ENCODE peak calls at places on chromosomes 5 and 9, in nine cellular contexts. E, J, V, U, F, P, M, D and O are unnamed samples.

GRCh38 chr9:114303977-114304376 is 18.9 kb upstream of the ORM1 start:
- DNase-seq in E (no peak), J (peak), V (no peak), U (no peak), F (peak), P (no peak), M (no peak), D (peak), O (no peak)

GRCh38 chr5:9265391-9266287 is 280.2 kb downstream of the SEMA5A start:
- DNase-seq in E (peak), J (no peak), V (peak), U (peak), F (no peak), P (no peak), M (no peak), D (no peak), O (peak)

GRCh38 chr5:74546796-74547195 is 93.7 kb downstream of the ENC1 start:
- DNase-seq in E (no peak), J (no peak), V (no peak), U (peak), F (no peak), P (no peak), M (no peak), D (no peak), O (no peak)

GRCh38 chr9:131254107-131254491 is 22.2 kb downstream of the FAM78A start:
- DNase-seq in E (no peak), J (no peak), V (peak), U (no peak), F (no peak), P (no peak), M (no peak), D (no peak), O (no peak)

GRCh38 chr9:125844611-125845010 is 97.4 kb downstream of the PBX3 start:
- DNase-seq in E (no peak), J (no peak), V (no peak), U (no peak), F (no peak), P (no peak), M (no peak), D (no peak), O (no peak)

GRCh38 chr5:9108156-9108555 is 437.7 kb downstream of the SEMA5A start:
- DNase-seq in E (no peak), J (no peak), V (no peak), U (peak), F (no peak), P (no peak), M (no peak), D (no peak), O (no peak)

GRCh38 chr5:6544561-6544935 is 88.3 kb downstream of the NSUN2 start:
- DNase-seq in E (no peak), J (peak), V (no peak), U (no peak), F (no peak), P (no peak), M (no peak), D (peak), O (no peak)

GRCh38 chr9:34590376-34591090 is 1.0 kb upstream of the CNTFR start:
- DNase-seq in E (no peak), J (no peak), V (no peak), U (no peak), F (no peak), P (no peak), M (peak), D (peak), O (peak)

GRCh38 chr5:58934629-58935097 is 351.8 kb downstream of the RAB3C start:
- DNase-seq in E (no peak), J (no peak), V (no peak), U (no peak), F (no peak), P (no peak), M (no peak), D (no peak), O (no peak)

GRCh38 chr9:14813336-14814020 is 90.9 kb upstream of the CER1 start:
- DNase-seq in E (no peak), J (no peak), V (no peak), U (no peak), F (no peak), P (no peak), M (no peak), D (no peak), O (no peak)

GRCh38 chr9:109088221-109088620 is 31.5 kb downstream of the TMEM245 start:
- DNase-seq in E (peak), J (no peak), V (no peak), U (peak), F (no peak), P (no peak), M (no peak), D (no peak), O (no peak)

GRCh38 chr9:29475471-29475870 is 1902.2 kb upstream of the C9orf72 start:
- DNase-seq in E (no peak), J (no peak), V (no peak), U (no peak), F (no peak), P (no peak), M (no peak), D (no peak), O (no peak)

GRCh38 chr9:18743976-18744375 is 270.0 kb downstream of the ADAMTSL1 start:
- DNase-seq in E (no peak), J (no peak), V (no peak), U (peak), F (no peak), P (no peak), M (no peak), D (no peak), O (no peak)

GRCh38 chr5:84306617-84307016 is 78.1 kb downstream of the EDIL3 start:
- DNase-seq in E (no peak), J (no peak), V (no peak), U (peak), F (no peak), P (no peak), M (no peak), D (no peak), O (no peak)

GRCh38 chr9:78666818-78667429 is 370.0 kb downstream of the PSAT1 start:
- DNase-seq in E (no peak), J (no peak), V (no peak), U (peak), F (no peak), P (no peak), M (no peak), D (no peak), O (no peak)

GRCh38 chr5:1643651-1644392 is 120.1 kb upstream of the LPCAT1 start:
- DNase-seq in E (no peak), J (no peak), V (peak), U (no peak), F (no peak), P (no peak), M (no peak), D (no peak), O (no peak)

GRCh38 chr5:78537821-78538220 is 110.8 kb downstream of the LHFPL2 start:
- DNase-seq in E (no peak), J (no peak), V (no peak), U (peak), F (no peak), P (no peak), M (no peak), D (peak), O (no peak)

GRCh38 chr9:69476016-69476415 is 151.0 kb downstream of the ENTREP1 start:
- DNase-seq in E (no peak), J (no peak), V (no peak), U (no peak), F (no peak), P (no peak), M (no peak), D (no peak), O (no peak)

GRCh38 chr9:128043467-128043868 is 23.7 kb downstream of the NAIF1 start:
- DNase-seq in E (no peak), J (no peak), V (no peak), U (no peak), F (no peak), P (no peak), M (no peak), D (no peak), O (no peak)

GRCh38 chr5:113109344-113109743 is 132.7 kb downstream of the DCP2 start:
- DNase-seq in E (no peak), J (no peak), V (no peak), U (no peak), F (no peak), P (no peak), M (no peak), D (no peak), O (no peak)

GRCh38 chr5:65796917-65797316 is 74.9 kb downstream of the NLN start:
- DNase-seq in E (no peak), J (no peak), V (no peak), U (no peak), F (no peak), P (no peak), M (no peak), D (no peak), O (no peak)

GRCh38 chr5:102958481-102959011 is 161.4 kb downstream of the GIN1 start:
- DNase-seq in E (no peak), J (no peak), V (no peak), U (peak), F (no peak), P (no peak), M (no peak), D (no peak), O (no peak)

GRCh38 chr5:180618830-180619562 is 27.7 kb upstream of the SCGB3A1 start:
- DNase-seq in E (no peak), J (no peak), V (no peak), U (peak), F (no peak), P (no peak), M (no peak), D (no peak), O (no peak)

GRCh38 chr5:157324237-157324636 is 58.3 kb downstream of the CYFIP2 start:
- DNase-seq in E (peak), J (no peak), V (no peak), U (no peak), F (no peak), P (no peak), M (no peak), D (no peak), O (no peak)

GRCh38 chr5:34007116-34007674 is 655 bp downstream of the AMACR start:
- DNase-seq in E (no peak), J (no peak), V (no peak), U (no peak), F (peak), P (no peak), M (no peak), D (no peak), O (peak)

GRCh38 chr5:97182571-97183099 is 412 bp downstream of the RIOK2 start:
- DNase-seq in E (no peak), J (no peak), V (no peak), U (peak), F (no peak), P (no peak), M (no peak), D (no peak), O (no peak)

GRCh38 chr5:97181856-97182545 is 1.0 kb downstream of the RIOK2 start:
- DNase-seq in E (no peak), J (no peak), V (no peak), U (peak), F (no peak), P (no peak), M (no peak), D (no peak), O (no peak)

GRCh38 chr5:97183930-97184213 is 825 bp upstream of the RIOK2 start:
- DNase-seq in E (no peak), J (no peak), V (no peak), U (no peak), F (no peak), P (no peak), M (no peak), D (no peak), O (no peak)

GRCh38 chr5:97183100-97183929 is at the start of gene RIOK2:
- DNase-seq in E (peak), J (peak), V (peak), U (peak), F (peak), P (peak), M (peak), D (peak), O (peak)
- TF ChIP-seq POLR2A in E (peak), J (no peak), V (peak), U (peak), F (peak), P (peak), M (peak), D (no peak), O (peak)

DNA sequence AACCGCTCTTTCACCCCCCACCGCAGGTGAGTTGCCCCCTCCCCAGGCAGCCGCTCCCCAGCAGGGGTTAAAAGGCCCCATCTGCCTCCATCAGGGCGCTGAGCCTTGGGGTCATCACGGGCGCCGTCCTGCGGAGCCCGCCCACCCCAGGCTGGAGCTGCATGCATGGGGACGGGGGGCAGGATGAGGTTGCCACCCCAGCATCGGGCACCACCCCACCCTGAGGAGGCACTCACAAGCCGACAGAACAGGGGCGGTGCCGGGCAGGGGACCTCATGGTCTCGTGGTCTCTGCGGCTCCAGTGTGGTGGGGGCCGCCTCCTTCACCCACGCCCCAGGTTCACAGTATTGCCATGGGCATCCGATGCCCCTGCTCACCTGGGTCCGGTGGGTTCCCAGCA is 16.5 kb downstream of the PTGES start:
- DNase-seq in E (no peak), J (no peak), V (no peak), U (no peak), F (no peak), P (no peak), M (no peak), D (no peak), O (no peak)
- TF ChIP-seq POLR2A in E (no peak), J (no peak), V (no peak), U (no peak), F (no peak), P (no peak), M (no peak), D (no peak), O (no peak)

GRCh38 chr9:1938675-1939170 is 76.4 kb upstream of the SMARCA2 start:
- DNase-seq in E (no peak), J (no peak), V (no peak), U (no peak), F (no peak), P (peak), M (no peak), D (no peak), O (no peak)
- TF ChIP-seq POLR2A in E (no peak), J (no peak), V (no peak), U (no peak), F (no peak), P (peak), M (no peak), D (no peak), O (no peak)

DNA sequence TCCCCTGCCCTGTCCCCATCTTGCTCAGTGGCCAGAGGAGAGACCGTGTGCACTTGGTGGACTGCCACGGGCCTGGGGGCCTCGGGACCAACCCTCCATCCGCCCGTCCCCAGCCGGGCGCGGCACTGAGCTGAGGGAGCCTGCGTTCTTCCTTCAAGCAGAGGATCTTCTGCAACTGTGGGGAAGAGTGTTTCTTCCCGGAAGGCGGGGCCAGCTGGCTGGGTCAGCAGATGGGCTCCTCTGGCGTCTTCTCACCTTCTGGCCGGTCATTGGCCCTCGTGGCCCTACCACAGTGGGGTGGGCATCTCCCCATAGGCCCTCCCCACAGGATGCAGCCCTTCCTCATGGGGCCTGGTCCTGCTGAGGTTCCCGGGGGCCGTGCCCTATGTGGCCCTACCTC is 17.4 kb downstream of the RXRA start:
- DNase-seq in E (no peak), J (no peak), V (no peak), U (no peak), F (no peak), P (no peak), M (no peak), D (no peak), O (peak)
- TF ChIP-seq POLR2A in E (no peak), J (no peak), V (no peak), U (no peak), F (no peak), P (no peak), M (no peak), D (no peak), O (peak)

DNA sequence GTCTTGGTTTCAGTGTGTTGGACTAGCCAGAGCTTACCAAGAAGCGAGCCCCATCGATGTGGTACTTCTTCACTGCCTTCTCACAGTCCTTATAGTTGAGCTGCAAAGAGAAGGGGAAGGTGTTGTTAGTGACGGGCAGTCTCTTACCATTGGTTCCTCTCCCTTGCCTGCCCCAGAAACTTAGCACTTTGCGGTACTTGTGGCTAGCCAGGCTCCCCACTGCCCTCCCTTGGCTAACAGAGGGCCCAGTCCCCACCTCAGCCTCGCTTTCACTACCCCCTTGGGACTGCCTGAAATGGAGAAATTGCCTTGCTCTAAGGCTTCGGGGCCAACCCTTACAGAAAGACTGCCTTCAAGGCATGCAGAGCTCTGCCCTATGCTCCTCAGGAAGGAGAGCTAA is 4.3 kb downstream of the LCP2 start:
- DNase-seq in E (no peak), J (no peak), V (peak), U (no peak), F (no peak), P (peak), M (no peak), D (no peak), O (no peak)
- TF ChIP-seq POLR2A in E (no peak), J (no peak), V (no peak), U (no peak), F (no peak), P (no peak), M (no peak), D (no peak), O (no peak)

GRCh38 chr5:132838516-132839282 is 8.3 kb upstream of the SHROOM1 start:
- DNase-seq in E (no peak), J (no peak), V (no peak), U (no peak), F (no peak), P (no peak), M (no peak), D (no peak), O (no peak)

GRCh38 chr5:132836852-132837251 is 6.4 kb upstream of the SHROOM1 start:
- DNase-seq in E (no peak), J (no peak), V (no peak), U (no peak), F (no peak), P (no peak), M (no peak), D (no peak), O (no peak)

GRCh38 chr5:132839426-132840301 is 9.2 kb upstream of the SHROOM1 start:
- DNase-seq in E (no peak), J (no peak), V (no peak), U (peak), F (no peak), P (no peak), M (no peak), D (no peak), O (no peak)

GRCh38 chr5:132840313-132840712 is 9.9 kb upstream of the SHROOM1 start:
- DNase-seq in E (no peak), J (no peak), V (no peak), U (no peak), F (no peak), P (no peak), M (no peak), D (no peak), O (no peak)

GRCh38 chr5:132837868-132838267 is 7.4 kb upstream of the SHROOM1 start:
- DNase-seq in E (no peak), J (no peak), V (no peak), U (no peak), F (no peak), P (no peak), M (no peak), D (no peak), O (no peak)
- TF ChIP-seq POLR2A in E (no peak), J (no peak), V (no peak), U (no peak), F (no peak), P (no peak), M (no peak), D (no peak), O (no peak)

DNA sequence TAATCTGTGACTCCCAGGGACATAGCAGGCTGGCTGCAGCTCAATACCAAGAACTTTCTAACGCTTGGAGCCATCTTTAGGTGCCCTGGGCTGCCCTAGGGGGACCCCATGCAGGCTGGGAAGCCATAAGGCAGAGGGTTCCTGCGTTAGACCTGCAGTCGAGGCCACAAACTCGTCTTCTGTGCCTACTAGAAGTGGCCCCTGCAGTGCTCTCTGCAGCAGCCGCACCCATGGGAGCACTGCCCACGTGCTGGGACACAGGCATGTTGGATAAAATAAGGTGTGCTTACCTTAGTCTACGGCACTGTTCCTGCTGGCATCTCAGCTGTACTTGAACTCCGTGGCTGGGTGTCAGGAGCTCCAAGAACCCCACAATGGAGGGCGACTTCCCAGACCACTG is 9.4 kb downstream of the TOR1B start:
- DNase-seq in E (no peak), J (no peak), V (peak), U (no peak), F (no peak), P (no peak), M (no peak), D (no peak), O (no peak)
- TF ChIP-seq POLR2A in E (no peak), J (no peak), V (no peak), U (no peak), F (no peak), P (peak), M (no peak), D (no peak), O (no peak)

DNA sequence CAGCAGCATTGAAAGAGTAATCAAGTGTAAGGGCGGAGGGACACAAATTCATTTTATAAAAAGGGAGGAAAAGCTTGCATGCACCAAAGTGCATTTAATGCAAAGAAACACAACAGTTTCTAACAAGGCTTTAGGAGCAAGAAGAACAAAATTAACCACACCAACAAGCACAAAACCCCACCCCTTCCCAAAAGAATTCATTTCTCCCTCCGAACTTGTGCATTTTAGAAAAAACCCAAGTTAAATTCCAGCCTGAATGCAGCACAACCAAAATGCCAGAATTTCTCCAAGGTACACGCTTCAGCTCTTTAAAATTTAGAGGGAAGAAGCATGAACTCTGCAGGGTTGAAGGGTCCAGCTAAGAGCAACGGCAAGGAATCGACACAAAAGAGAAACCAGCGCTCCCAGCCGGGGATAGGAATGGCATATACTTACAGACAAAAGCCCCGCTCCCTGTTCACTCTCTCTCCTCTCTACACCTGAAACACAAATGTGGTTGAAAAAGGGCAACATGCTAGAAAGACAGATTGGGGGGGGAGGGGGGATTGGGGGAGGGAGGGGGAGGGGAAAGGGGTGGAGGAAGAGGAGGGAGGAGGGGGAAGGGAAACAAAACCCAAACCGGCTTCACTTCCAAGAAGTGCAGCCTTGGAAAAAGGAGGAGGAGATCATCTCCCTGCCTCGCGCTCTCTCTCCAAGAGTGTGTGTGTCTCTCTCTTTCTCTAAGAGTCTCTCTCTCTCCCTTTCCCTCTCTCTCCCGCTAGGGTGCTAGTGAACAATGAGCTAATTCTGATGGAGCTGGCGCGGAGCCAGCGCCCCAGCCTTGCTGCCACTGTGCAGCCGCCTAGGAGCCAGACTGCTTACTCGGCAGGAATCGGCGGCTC is at the start of gene NREP:
- DNase-seq in E (peak), J (no peak), V (peak), U (peak), F (peak), P (peak), M (peak), D (peak), O (peak)
- TF ChIP-seq POLR2A in E (no peak), J (no peak), V (no peak), U (peak), F (peak), P (no peak), M (peak), D (no peak), O (no peak)

GRCh38 chr9:35756743-35757526 is 2.9 kb upstream of the MSMP start:
- DNase-seq in E (peak), J (no peak), V (peak), U (no peak), F (peak), P (no peak), M (no peak), D (peak), O (peak)
- TF ChIP-seq POLR2A in E (no peak), J (no peak), V (no peak), U (no peak), F (peak), P (peak), M (no peak), D (no peak), O (no peak)